ENCODE peak calls at places on chromosomes 16 and 17, in seven cellular contexts. H, A, T, J, R, K and W are unnamed samples.

GRCh38 chr16:1300664-1301476 is 8.6 kb upstream of the UBE2I start:
- DNase-seq in K (peak), J (peak), T (no peak), R (peak), H (peak), A (peak), W (peak)

GRCh38 chr16:66261826-66262225 is 104.7 kb upstream of the CDH5 start:
- DNase-seq in T (no peak), A (no peak), K (peak), J (no peak), H (no peak), R (no peak), W (no peak)

GRCh38 chr16:11742041-11742535 is 569 bp downstream of the TXNDC11 start:
- DNase-seq in T (no peak), A (peak), R (peak), K (peak), H (peak), J (peak), W (peak)

GRCh38 chr17:251531-251930 is 70.1 kb upstream of the DOC2B start:
- DNase-seq in R (peak), J (no peak), T (no peak), K (no peak), A (no peak), H (peak), W (peak)

GRCh38 chr16:64398795-64399194 is 723.1 kb downstream of the CDH11 start:
- DNase-seq in J (no peak), T (no peak), K (no peak), R (no peak), A (no peak), H (no peak), W (no peak)

GRCh38 chr16:89341697-89342694 is 124.5 kb downstream of the ZNF778 start:
- DNase-seq in J (no peak), R (peak), A (no peak), K (no peak), T (no peak), H (no peak), W (no peak)

GRCh38 chr16:81650982-81651562 is 128.0 kb upstream of the PLCG2 start:
- DNase-seq in H (no peak), K (peak), A (peak), R (peak), J (no peak), T (no peak), W (peak)

GRCh38 chr16:14378684-14379467 is 251.2 kb downstream of the PARN start:
- DNase-seq in H (no peak), R (peak), J (no peak), A (no peak), T (no peak), K (no peak), W (no peak)

GRCh38 chr17:29585080-29585751 is 4.2 kb downstream of the GIT1 start:
- DNase-seq in K (peak), T (no peak), J (no peak), A (no peak), H (no peak), R (peak), W (peak)

GRCh38 chr16:26510924-26511323 is 555.8 kb upstream of the C16orf82 start:
- DNase-seq in R (no peak), H (no peak), A (no peak), J (no peak), K (no peak), T (no peak), W (no peak)

DNA sequence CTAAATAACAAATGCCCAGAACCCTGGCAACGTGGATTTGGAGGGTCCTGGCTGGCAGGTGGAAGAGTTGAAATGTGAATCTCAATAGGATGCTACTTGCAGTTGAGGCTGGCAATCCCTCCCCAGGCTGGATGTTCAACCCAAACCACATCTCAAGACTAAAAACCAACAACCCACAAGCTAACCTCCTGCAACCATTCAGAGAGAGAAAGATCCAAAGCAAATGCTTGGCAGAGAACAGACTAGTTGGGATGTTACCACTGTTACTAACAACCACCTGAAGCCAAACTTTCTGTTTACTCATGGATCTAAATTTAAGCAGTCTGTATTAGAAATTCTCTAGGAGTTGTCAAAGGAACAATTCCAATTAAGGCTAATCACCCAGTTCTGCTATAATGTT is 27.9 kb downstream of the SMG6 start:
- DNase-seq in H (no peak), J (no peak), K (no peak), R (no peak), T (no peak), A (no peak), W (no peak)
- H3K4me3 ChIP-seq in H (no peak), J (no peak), K (no peak), R (no peak), T (no peak), A (no peak), W (no peak)

GRCh38 chr17:78977681-78977943 is 2.1 kb downstream of the LGALS3BP start:
- DNase-seq in A (no peak), T (no peak), R (no peak), J (no peak), H (peak), K (no peak), W (no peak)

GRCh38 chr17:78979780-78980623 is at the start of gene LGALS3BP:
- DNase-seq in A (peak), H (peak), T (no peak), J (peak), R (peak), K (peak), W (peak)

GRCh38 chr17:78977992-78978973 is 1.4 kb downstream of the LGALS3BP start:
- DNase-seq in A (no peak), T (no peak), J (peak), K (no peak), H (peak), R (no peak), W (peak)

GRCh38 chr17:78974635-78975591 is 4.8 kb downstream of the LGALS3BP start:
- DNase-seq in K (peak), H (peak), R (peak), A (peak), T (peak), J (no peak), W (peak)

GRCh38 chr17:78976907-78977680 is 2.6 kb downstream of the LGALS3BP start:
- DNase-seq in T (no peak), R (no peak), J (peak), H (no peak), A (no peak), K (no peak), W (no peak)
- H3K27ac ChIP-seq in T (no peak), R (no peak), J (no peak), H (no peak), A (no peak), K (no peak), W (peak)

GRCh38 chr17:45160505-45161287 is 979 bp upstream of the HEXIM2 start:
- DNase-seq in T (no peak), A (peak), H (peak), J (peak), R (peak), K (peak), W (peak)
- TF ChIP-seq CTCF in T (no peak), A (no peak), H (no peak), J (peak), R (peak), K (peak), W (no peak)

DNA sequence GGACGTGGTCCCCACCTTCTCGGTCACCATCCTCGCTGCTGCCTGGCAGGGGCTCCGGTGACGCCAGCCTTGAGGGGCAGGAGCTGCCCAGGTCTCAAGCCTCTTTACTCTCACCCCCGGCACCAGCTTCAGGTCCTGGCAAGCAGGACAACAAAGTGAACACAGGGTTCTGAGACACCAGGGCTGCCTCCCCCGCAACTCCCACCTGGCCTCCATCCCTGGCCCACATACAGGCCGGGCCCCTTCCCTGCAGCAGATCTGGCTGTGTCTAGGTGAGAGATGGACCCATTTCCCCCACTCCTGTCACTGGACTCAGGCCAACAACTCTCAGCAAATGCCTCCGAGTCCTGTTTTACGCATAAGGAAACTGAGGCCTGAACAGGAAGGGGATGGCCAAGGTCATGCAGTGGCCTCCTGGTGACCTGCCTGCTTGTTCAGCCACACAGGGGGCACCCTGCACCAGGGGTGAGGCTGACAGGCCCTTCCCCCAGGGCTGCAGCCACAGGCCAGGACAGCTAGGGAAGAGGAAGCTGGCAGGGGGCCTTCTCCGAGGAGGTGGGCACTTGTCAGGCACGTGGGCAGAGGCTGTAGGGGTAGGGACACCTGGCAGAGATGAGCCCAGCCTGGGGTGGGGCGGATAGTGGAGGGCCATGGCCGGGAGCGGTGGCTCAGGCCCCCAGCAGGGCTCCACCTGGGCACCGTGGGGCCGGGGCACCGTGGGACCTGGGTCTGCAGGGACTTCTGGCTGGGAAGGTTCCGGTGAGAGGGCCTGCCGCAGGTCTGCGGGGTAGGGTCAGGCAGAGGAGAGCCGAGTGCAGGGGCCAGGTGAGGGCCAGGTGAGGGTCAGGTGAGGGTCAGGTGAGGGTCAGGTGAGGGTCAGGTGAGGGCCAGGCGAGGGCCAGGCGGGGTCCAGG is 46.7 kb upstream of the PVALEF start:
- DNase-seq in J (no peak), A (no peak), K (peak), H (no peak), T (no peak), R (no peak), W (no peak)
- H3K4me3 ChIP-seq in J (peak), A (no peak), K (no peak), H (no peak), T (peak), R (no peak), W (no peak)

DNA sequence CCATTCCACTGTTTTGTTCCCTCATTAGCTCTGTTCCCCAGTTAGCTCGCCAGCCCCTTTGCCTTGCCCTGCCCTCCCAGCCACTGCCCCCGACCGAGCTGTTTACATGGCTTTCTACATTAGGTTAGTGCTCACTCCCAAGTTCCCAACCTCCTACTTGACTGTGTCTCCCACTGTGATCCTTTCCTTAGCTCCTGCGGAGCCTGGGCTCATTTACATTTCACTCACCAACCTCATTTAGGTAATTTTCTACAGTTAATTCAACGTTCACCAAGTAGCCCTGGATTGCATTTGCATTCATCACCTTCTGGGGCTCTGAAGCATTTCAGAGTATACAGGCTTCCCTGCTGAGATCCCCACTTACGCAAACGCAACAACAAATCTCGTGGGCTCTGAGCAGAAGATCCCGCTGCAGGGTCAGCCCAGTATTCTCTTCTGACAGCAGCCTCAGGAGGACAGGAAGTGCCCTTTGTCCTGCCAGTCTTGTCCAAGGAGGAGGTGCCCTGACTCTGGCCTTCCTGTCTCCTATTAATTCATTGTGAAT is 325.8 kb upstream of the CCL2 start:
- DNase-seq in A (no peak), K (peak), J (no peak), R (no peak), T (no peak), H (no peak), W (no peak)
- H3K27ac ChIP-seq in A (no peak), K (peak), J (no peak), R (no peak), T (no peak), H (no peak), W (no peak)